ENCODE peak calls at places on chromosomes 6 and 20, in nine cellular contexts. One of them, this sample, is unnamed.

GRCh38 chr6:16704706-16705402 is 56.4 kb downstream of the ATXN1 start:
- DNase-seq in foreskin fibroblast: peak
- DNase-seq in neural progenitor cell: no peak
- DNase-seq in progenitor cell of endocrine pancreas: no peak
- DNase-seq in omental fat pad: no peak
- DNase-seq in cardiac muscle cell: peak
- DNase-seq in prostate gland: no peak
- DNase-seq in mesothelial cell of epicardium: no peak
- DNase-seq in endothelial cell: no peak
- DNase-seq in this sample: no peak

GRCh38 chr6:72911463-72912153 is 289.7 kb downstream of the KCNQ5 start:
- DNase-seq in progenitor cell of endocrine pancreas: no peak
- DNase-seq in mesothelial cell of epicardium: no peak
- DNase-seq in omental fat pad: no peak
- DNase-seq in prostate gland: no peak
- DNase-seq in cardiac muscle cell: no peak
- DNase-seq in neural progenitor cell: no peak
- DNase-seq in endothelial cell: no peak
- DNase-seq in foreskin fibroblast: peak
- DNase-seq in this sample: no peak

GRCh38 chr6:111614833-111615582 is 9.3 kb upstream of the TRAF3IP2 start:
- DNase-seq in prostate gland: no peak
- DNase-seq in foreskin fibroblast: no peak
- DNase-seq in mesothelial cell of epicardium: no peak
- DNase-seq in omental fat pad: no peak
- DNase-seq in progenitor cell of endocrine pancreas: no peak
- DNase-seq in neural progenitor cell: peak
- DNase-seq in endothelial cell: no peak
- DNase-seq in cardiac muscle cell: peak
- DNase-seq in this sample: peak

GRCh38 chr6:35391240-35391968 is 49.0 kb downstream of the PPARD start:
- DNase-seq in cardiac muscle cell: no peak
- DNase-seq in mesothelial cell of epicardium: no peak
- DNase-seq in prostate gland: no peak
- DNase-seq in endothelial cell: no peak
- DNase-seq in progenitor cell of endocrine pancreas: no peak
- DNase-seq in omental fat pad: no peak
- DNase-seq in foreskin fibroblast: peak
- DNase-seq in neural progenitor cell: no peak
- DNase-seq in this sample: no peak

GRCh38 chr20:59071224-59071623 is 28.6 kb upstream of the PRELID3B start:
- DNase-seq in mesothelial cell of epicardium: no peak
- DNase-seq in progenitor cell of endocrine pancreas: no peak
- DNase-seq in prostate gland: no peak
- DNase-seq in neural progenitor cell: no peak
- DNase-seq in endothelial cell: no peak
- DNase-seq in foreskin fibroblast: no peak
- DNase-seq in cardiac muscle cell: no peak
- DNase-seq in omental fat pad: no peak
- DNase-seq in this sample: no peak

GRCh38 chr6:143958839-143959399 is 49.1 kb downstream of the PLAGL1 start:
- DNase-seq in prostate gland: no peak
- DNase-seq in endothelial cell: no peak
- DNase-seq in cardiac muscle cell: peak
- DNase-seq in foreskin fibroblast: no peak
- DNase-seq in mesothelial cell of epicardium: no peak
- DNase-seq in neural progenitor cell: peak
- DNase-seq in progenitor cell of endocrine pancreas: no peak
- DNase-seq in omental fat pad: no peak
- DNase-seq in this sample: no peak

GRCh38 chr6:145546265-145546664 is 189.1 kb downstream of the EPM2A start:
- DNase-seq in endothelial cell: no peak
- DNase-seq in progenitor cell of endocrine pancreas: no peak
- DNase-seq in cardiac muscle cell: no peak
- DNase-seq in prostate gland: no peak
- DNase-seq in foreskin fibroblast: no peak
- DNase-seq in omental fat pad: no peak
- DNase-seq in mesothelial cell of epicardium: no peak
- DNase-seq in neural progenitor cell: no peak
- DNase-seq in this sample: no peak

GRCh38 chr6:17583811-17584210 is 16.3 kb upstream of the FAM8A1 start:
- DNase-seq in prostate gland: no peak
- DNase-seq in endothelial cell: no peak
- DNase-seq in foreskin fibroblast: peak
- DNase-seq in progenitor cell of endocrine pancreas: no peak
- DNase-seq in neural progenitor cell: no peak
- DNase-seq in mesothelial cell of epicardium: no peak
- DNase-seq in cardiac muscle cell: no peak
- DNase-seq in omental fat pad: no peak
- DNase-seq in this sample: no peak

GRCh38 chr6:121826156-121826810 is 390.8 kb downstream of the GJA1 start:
- DNase-seq in progenitor cell of endocrine pancreas: no peak
- DNase-seq in prostate gland: no peak
- DNase-seq in mesothelial cell of epicardium: no peak
- DNase-seq in endothelial cell: no peak
- DNase-seq in neural progenitor cell: no peak
- DNase-seq in cardiac muscle cell: no peak
- DNase-seq in omental fat pad: no peak
- DNase-seq in foreskin fibroblast: peak
- DNase-seq in this sample: no peak

GRCh38 chr6:161443868-161444267 is 170.0 kb upstream of the AGPAT4 start:
- DNase-seq in prostate gland: no peak
- DNase-seq in progenitor cell of endocrine pancreas: no peak
- DNase-seq in endothelial cell: no peak
- DNase-seq in mesothelial cell of epicardium: no peak
- DNase-seq in omental fat pad: no peak
- DNase-seq in neural progenitor cell: peak
- DNase-seq in cardiac muscle cell: no peak
- DNase-seq in foreskin fibroblast: no peak
- DNase-seq in this sample: peak

GRCh38 chr6:34926655-34927054 is 37.6 kb downstream of the ANKS1A start:
- DNase-seq in endothelial cell: no peak
- DNase-seq in prostate gland: no peak
- DNase-seq in neural progenitor cell: no peak
- DNase-seq in mesothelial cell of epicardium: no peak
- DNase-seq in foreskin fibroblast: peak
- DNase-seq in progenitor cell of endocrine pancreas: no peak
- DNase-seq in cardiac muscle cell: no peak
- DNase-seq in omental fat pad: no peak
- DNase-seq in this sample: no peak

GRCh38 chr6:45209762-45210161 is 118.4 kb upstream of the RUNX2 start:
- DNase-seq in neural progenitor cell: no peak
- DNase-seq in mesothelial cell of epicardium: no peak
- DNase-seq in progenitor cell of endocrine pancreas: no peak
- DNase-seq in omental fat pad: no peak
- DNase-seq in cardiac muscle cell: no peak
- DNase-seq in prostate gland: no peak
- DNase-seq in endothelial cell: no peak
- DNase-seq in foreskin fibroblast: peak
- DNase-seq in this sample: no peak

GRCh38 chr6:95648636-95649035 is 71.3 kb downstream of the MANEA start:
- DNase-seq in cardiac muscle cell: no peak
- DNase-seq in omental fat pad: no peak
- DNase-seq in foreskin fibroblast: no peak
- DNase-seq in progenitor cell of endocrine pancreas: no peak
- DNase-seq in prostate gland: no peak
- DNase-seq in neural progenitor cell: peak
- DNase-seq in endothelial cell: peak
- DNase-seq in mesothelial cell of epicardium: no peak
- DNase-seq in this sample: no peak

GRCh38 chr6:145929037-145929633 is 35.0 kb downstream of the SHPRH start:
- DNase-seq in omental fat pad: no peak
- DNase-seq in neural progenitor cell: peak
- DNase-seq in cardiac muscle cell: peak
- DNase-seq in mesothelial cell of epicardium: no peak
- DNase-seq in foreskin fibroblast: peak
- DNase-seq in prostate gland: no peak
- DNase-seq in progenitor cell of endocrine pancreas: no peak
- DNase-seq in endothelial cell: no peak
- DNase-seq in this sample: no peak

GRCh38 chr6:100504786-100505737 is 40.3 kb upstream of the SIM1 start:
- DNase-seq in progenitor cell of endocrine pancreas: no peak
- DNase-seq in cardiac muscle cell: no peak
- DNase-seq in omental fat pad: no peak
- DNase-seq in foreskin fibroblast: peak
- DNase-seq in mesothelial cell of epicardium: no peak
- DNase-seq in endothelial cell: no peak
- DNase-seq in prostate gland: no peak
- DNase-seq in neural progenitor cell: no peak
- DNase-seq in this sample: no peak

GRCh38 chr6:7062445-7063162 is 45.2 kb upstream of the RREB1 start:
- DNase-seq in neural progenitor cell: no peak
- DNase-seq in endothelial cell: no peak
- DNase-seq in prostate gland: peak
- DNase-seq in omental fat pad: no peak
- DNase-seq in progenitor cell of endocrine pancreas: no peak
- DNase-seq in cardiac muscle cell: no peak
- DNase-seq in foreskin fibroblast: no peak
- DNase-seq in mesothelial cell of epicardium: no peak
- DNase-seq in this sample: no peak

GRCh38 chr20:40323411-40323810 is 365.6 kb downstream of the MAFB start:
- DNase-seq in omental fat pad: no peak
- DNase-seq in prostate gland: no peak
- DNase-seq in cardiac muscle cell: no peak
- DNase-seq in mesothelial cell of epicardium: no peak
- DNase-seq in foreskin fibroblast: no peak
- DNase-seq in progenitor cell of endocrine pancreas: no peak
- DNase-seq in neural progenitor cell: no peak
- DNase-seq in endothelial cell: no peak
- DNase-seq in this sample: no peak

GRCh38 chr6:45420909-45421699 is 43.4 kb upstream of the SUPT3H start:
- DNase-seq in omental fat pad: no peak
- DNase-seq in neural progenitor cell: no peak
- DNase-seq in cardiac muscle cell: no peak
- DNase-seq in progenitor cell of endocrine pancreas: no peak
- DNase-seq in mesothelial cell of epicardium: no peak
- DNase-seq in endothelial cell: no peak
- DNase-seq in foreskin fibroblast: no peak
- DNase-seq in prostate gland: no peak
- DNase-seq in this sample: no peak

GRCh38 chr6:47352966-47353365 is 43.3 kb upstream of the TNFRSF21 start:
- DNase-seq in mesothelial cell of epicardium: no peak
- DNase-seq in progenitor cell of endocrine pancreas: no peak
- DNase-seq in omental fat pad: no peak
- DNase-seq in neural progenitor cell: no peak
- DNase-seq in prostate gland: no peak
- DNase-seq in foreskin fibroblast: no peak
- DNase-seq in cardiac muscle cell: no peak
- DNase-seq in endothelial cell: no peak
- DNase-seq in this sample: no peak

GRCh38 chr6:47349931-47350330 is 40.2 kb upstream of the TNFRSF21 start:
- DNase-seq in mesothelial cell of epicardium: no peak
- DNase-seq in progenitor cell of endocrine pancreas: no peak
- DNase-seq in prostate gland: no peak
- DNase-seq in omental fat pad: no peak
- DNase-seq in endothelial cell: no peak
- DNase-seq in foreskin fibroblast: no peak
- DNase-seq in cardiac muscle cell: no peak
- DNase-seq in neural progenitor cell: no peak
- DNase-seq in this sample: no peak

GRCh38 chr6:47355496-47355895 is 45.8 kb upstream of the TNFRSF21 start:
- DNase-seq in prostate gland: no peak
- DNase-seq in endothelial cell: no peak
- DNase-seq in neural progenitor cell: no peak
- DNase-seq in mesothelial cell of epicardium: no peak
- DNase-seq in cardiac muscle cell: no peak
- DNase-seq in progenitor cell of endocrine pancreas: no peak
- DNase-seq in foreskin fibroblast: no peak
- DNase-seq in omental fat pad: no peak
- DNase-seq in this sample: no peak

GRCh38 chr6:47353822-47354221 is 44.1 kb upstream of the TNFRSF21 start:
- DNase-seq in cardiac muscle cell: no peak
- DNase-seq in foreskin fibroblast: no peak
- DNase-seq in prostate gland: no peak
- DNase-seq in mesothelial cell of epicardium: no peak
- DNase-seq in progenitor cell of endocrine pancreas: no peak
- DNase-seq in omental fat pad: no peak
- DNase-seq in endothelial cell: no peak
- DNase-seq in neural progenitor cell: no peak
- DNase-seq in this sample: no peak

DNA sequence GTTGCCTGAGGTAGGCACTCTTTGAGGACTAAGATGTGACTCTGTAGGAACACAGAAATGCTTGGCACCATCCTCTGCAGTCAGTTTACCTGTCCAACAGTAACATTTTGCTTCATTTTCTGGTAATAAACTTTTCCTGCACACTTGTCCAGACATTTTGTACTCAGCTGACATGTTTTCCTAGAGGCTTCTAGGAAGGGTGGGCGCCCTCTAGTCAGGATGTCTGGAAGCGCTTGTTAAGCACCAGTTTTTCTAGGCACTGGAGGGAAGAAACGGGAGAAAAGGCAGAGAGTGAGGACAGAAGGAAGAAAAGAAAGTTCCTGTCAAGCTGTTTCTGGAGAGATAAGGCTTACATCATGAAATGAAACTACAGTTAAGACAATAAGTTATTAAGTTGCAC is 42.5 kb upstream of the TNFRSF21 start:
- DNase-seq in omental fat pad: no peak
- DNase-seq in mesothelial cell of epicardium: no peak
- DNase-seq in endothelial cell: no peak
- DNase-seq in progenitor cell of endocrine pancreas: no peak
- DNase-seq in prostate gland: no peak
- DNase-seq in cardiac muscle cell: no peak
- DNase-seq in foreskin fibroblast: no peak
- DNase-seq in neural progenitor cell: peak
- DNase-seq in this sample: no peak
- TF ChIP-seq CTCF in omental fat pad: no peak
- TF ChIP-seq CTCF in mesothelial cell of epicardium: no peak
- TF ChIP-seq CTCF in endothelial cell: no peak
- TF ChIP-seq CTCF in progenitor cell of endocrine pancreas: peak
- TF ChIP-seq CTCF in prostate gland: no peak
- TF ChIP-seq CTCF in cardiac muscle cell: peak
- TF ChIP-seq CTCF in foreskin fibroblast: peak
- TF ChIP-seq CTCF in neural progenitor cell: peak
- TF ChIP-seq CTCF in this sample: no peak

GRCh38 chr6:2387445-2387844 is 142.0 kb upstream of the GMDS start:
- DNase-seq in progenitor cell of endocrine pancreas: no peak
- DNase-seq in foreskin fibroblast: no peak
- DNase-seq in prostate gland: no peak
- DNase-seq in endothelial cell: no peak
- DNase-seq in neural progenitor cell: no peak
- DNase-seq in mesothelial cell of epicardium: no peak
- DNase-seq in cardiac muscle cell: no peak
- DNase-seq in omental fat pad: no peak
- DNase-seq in this sample: no peak
- TF ChIP-seq CTCF in progenitor cell of endocrine pancreas: no peak
- TF ChIP-seq CTCF in foreskin fibroblast: no peak
- TF ChIP-seq CTCF in prostate gland: no peak
- TF ChIP-seq CTCF in endothelial cell: no peak
- TF ChIP-seq CTCF in neural progenitor cell: no peak
- TF ChIP-seq CTCF in mesothelial cell of epicardium: no peak
- TF ChIP-seq CTCF in cardiac muscle cell: no peak
- TF ChIP-seq CTCF in omental fat pad: no peak
- TF ChIP-seq CTCF in this sample: no peak

GRCh38 chr6:43070028-43070632 is 6.0 kb upstream of the PTK7 start:
- DNase-seq in omental fat pad: no peak
- DNase-seq in foreskin fibroblast: peak
- DNase-seq in cardiac muscle cell: peak
- DNase-seq in endothelial cell: no peak
- DNase-seq in neural progenitor cell: peak
- DNase-seq in mesothelial cell of epicardium: peak
- DNase-seq in progenitor cell of endocrine pancreas: no peak
- DNase-seq in prostate gland: no peak
- DNase-seq in this sample: no peak
- TF ChIP-seq CTCF in omental fat pad: no peak
- TF ChIP-seq CTCF in foreskin fibroblast: peak
- TF ChIP-seq CTCF in cardiac muscle cell: peak
- TF ChIP-seq CTCF in endothelial cell: peak
- TF ChIP-seq CTCF in neural progenitor cell: peak
- TF ChIP-seq CTCF in mesothelial cell of epicardium: peak
- TF ChIP-seq CTCF in progenitor cell of endocrine pancreas: peak
- TF ChIP-seq CTCF in prostate gland: peak
- TF ChIP-seq CTCF in this sample: peak

GRCh38 chr20:56343861-56344381 is 14.9 kb upstream of the FAM210B start:
- DNase-seq in mesothelial cell of epicardium: peak
- DNase-seq in endothelial cell: peak
- DNase-seq in cardiac muscle cell: peak
- DNase-seq in neural progenitor cell: peak
- DNase-seq in prostate gland: peak
- DNase-seq in omental fat pad: no peak
- DNase-seq in progenitor cell of endocrine pancreas: peak
- DNase-seq in foreskin fibroblast: no peak
- DNase-seq in this sample: peak
- TF ChIP-seq CTCF in mesothelial cell of epicardium: peak
- TF ChIP-seq CTCF in endothelial cell: peak
- TF ChIP-seq CTCF in cardiac muscle cell: peak
- TF ChIP-seq CTCF in neural progenitor cell: peak
- TF ChIP-seq CTCF in prostate gland: peak
- TF ChIP-seq CTCF in omental fat pad: no peak
- TF ChIP-seq CTCF in progenitor cell of endocrine pancreas: peak
- TF ChIP-seq CTCF in foreskin fibroblast: peak
- TF ChIP-seq CTCF in this sample: peak

This sample was measured in glutamatergic neuron.